ENCODE peak calls at places on chromosomes 1 and 21, in eight cellular contexts. Q, K, M, Z, I, D, E and O are unnamed samples.

GRCh38 chr1:92961896-92962752 is 862 bp upstream of the DIPK1A start:
- DNase-seq in Q (no peak), K (peak), M (peak), Z (no peak), I (peak), D (peak), E (peak), O (peak)

GRCh38 chr1:208240698-208241355 is 3.4 kb downstream of the PLXNA2 start:
- DNase-seq in Q (no peak), K (no peak), M (no peak), Z (no peak), I (no peak), D (no peak), E (no peak), O (no peak)

GRCh38 chr1:244969355-244970235 is 105.3 kb upstream of the HNRNPU start:
- DNase-seq in Q (peak), K (peak), M (peak), Z (peak), I (peak), D (peak), E (peak), O (peak)

GRCh38 chr1:56025942-56026341 is 553.4 kb downstream of the PLPP3 start:
- DNase-seq in Q (no peak), K (no peak), M (peak), Z (no peak), I (no peak), D (no peak), E (no peak), O (no peak)

GRCh38 chr1:206556047-206556747 is 48.9 kb downstream of the RASSF5 start:
- DNase-seq in Q (no peak), K (no peak), M (no peak), Z (no peak), I (no peak), D (no peak), E (no peak), O (no peak)

GRCh38 chr1:211326140-211326527 is 499 bp upstream of the TRAF5 start:
- DNase-seq in Q (no peak), K (no peak), M (no peak), Z (no peak), I (no peak), D (no peak), E (no peak), O (no peak)

GRCh38 chr21:33848252-33848953 is 67.2 kb downstream of the ATP5PO start:
- DNase-seq in Q (no peak), K (no peak), M (no peak), Z (no peak), I (no peak), D (no peak), E (no peak), O (peak)

GRCh38 chr1:27032119-27032461 is 19.4 kb upstream of the TENT5B start:
- DNase-seq in Q (no peak), K (no peak), M (no peak), Z (no peak), I (no peak), D (no peak), E (no peak), O (no peak)

GRCh38 chr21:46568562-46568961 is 36.3 kb downstream of the S100B start:
- DNase-seq in Q (no peak), K (no peak), M (no peak), Z (no peak), I (no peak), D (no peak), E (no peak), O (no peak)

GRCh38 chr1:244104309-244105060 is 53.4 kb downstream of the ZBTB18 start:
- DNase-seq in Q (peak), K (peak), M (peak), Z (no peak), I (no peak), D (peak), E (no peak), O (peak)

GRCh38 chr1:150619576-150620509 is 9.6 kb downstream of the ENSA start:
- DNase-seq in Q (no peak), K (peak), M (peak), Z (no peak), I (no peak), D (peak), E (no peak), O (peak)

GRCh38 chr21:41761211-41762181 is 5.4 kb downstream of the RIPK4 start:
- DNase-seq in Q (no peak), K (no peak), M (peak), Z (no peak), I (no peak), D (no peak), E (peak), O (peak)

GRCh38 chr1:48206371-48206770 is 16.1 kb upstream of the SLC5A9 start:
- DNase-seq in Q (no peak), K (no peak), M (no peak), Z (no peak), I (no peak), D (no peak), E (no peak), O (no peak)

GRCh38 chr1:109300650-109301151 is 6.1 kb downstream of the MYBPHL start:
- DNase-seq in Q (no peak), K (no peak), M (no peak), Z (no peak), I (no peak), D (no peak), E (no peak), O (no peak)

GRCh38 chr1:54120698-54121481 is 31.9 kb downstream of the CDCP2 start:
- DNase-seq in Q (no peak), K (no peak), M (peak), Z (no peak), I (no peak), D (no peak), E (no peak), O (no peak)

GRCh38 chr1:78339490-78339889 is 151.3 kb upstream of the PTGFR start:
- DNase-seq in Q (peak), K (no peak), M (no peak), Z (no peak), I (no peak), D (peak), E (no peak), O (peak)

GRCh38 chr1:107529511-107530149 is 388.8 kb downstream of the NTNG1 start:
- DNase-seq in Q (no peak), K (peak), M (peak), Z (no peak), I (peak), D (peak), E (no peak), O (peak)

GRCh38 chr1:165551469-165551868 is 7.7 kb downstream of the LRRC52 start:
- DNase-seq in Q (no peak), K (no peak), M (no peak), Z (no peak), I (no peak), D (no peak), E (no peak), O (no peak)

GRCh38 chr1:184881941-184882648 is 92.2 kb downstream of the NIBAN1 start:
- DNase-seq in Q (no peak), K (no peak), M (no peak), Z (no peak), I (peak), D (peak), E (no peak), O (no peak)

GRCh38 chr1:47991187-47991586 is 6.0 kb downstream of the TRABD2B start:
- DNase-seq in Q (no peak), K (peak), M (no peak), Z (no peak), I (no peak), D (no peak), E (no peak), O (no peak)

GRCh38 chr1:187689137-187689536 is 860.4 kb downstream of the PLA2G4A start:
- DNase-seq in Q (peak), K (peak), M (no peak), Z (no peak), I (no peak), D (no peak), E (no peak), O (no peak)

GRCh38 chr1:152053375-152053774 is 16.6 kb upstream of the S100A11 start:
- DNase-seq in Q (no peak), K (no peak), M (no peak), Z (no peak), I (no peak), D (no peak), E (no peak), O (no peak)

GRCh38 chr1:14850563-14850962 is 252.1 kb downstream of the KAZN start:
- DNase-seq in Q (no peak), K (peak), M (peak), Z (no peak), I (no peak), D (no peak), E (no peak), O (peak)

GRCh38 chr1:235960799-235961198 is 94.1 kb upstream of the LYST start:
- DNase-seq in Q (no peak), K (no peak), M (no peak), Z (no peak), I (no peak), D (no peak), E (no peak), O (no peak)